ENCODE peak calls at places on chromosomes 5 and 9, in eight cellular contexts. One of them, this sample, is unnamed.

GRCh38 chr9:101443358-101443757 is 7.8 kb upstream of the ALDOB start:
- DNase-seq in chondrocyte: no peak
- DNase-seq in cardiac muscle cell: no peak
- DNase-seq in neural progenitor cell: no peak
- DNase-seq in heart left ventricle: peak
- DNase-seq in AG04449: no peak
- DNase-seq in nephron progenitor cell: no peak
- DNase-seq in dorsolateral prefrontal cortex: peak
- DNase-seq in this sample: peak

GRCh38 chr5:98292496-98292895 is 481.0 kb upstream of the RGMB start:
- DNase-seq in AG04449: no peak
- DNase-seq in cardiac muscle cell: no peak
- DNase-seq in chondrocyte: no peak
- DNase-seq in dorsolateral prefrontal cortex: no peak
- DNase-seq in nephron progenitor cell: no peak
- DNase-seq in heart left ventricle: no peak
- DNase-seq in neural progenitor cell: no peak
- DNase-seq in this sample: no peak

GRCh38 chr9:127877566-127877998 is at the start of gene AK1:
- DNase-seq in AG04449: no peak
- DNase-seq in chondrocyte: no peak
- DNase-seq in neural progenitor cell: peak
- DNase-seq in nephron progenitor cell: peak
- DNase-seq in dorsolateral prefrontal cortex: peak
- DNase-seq in heart left ventricle: peak
- DNase-seq in cardiac muscle cell: peak
- DNase-seq in this sample: peak

GRCh38 chr5:8843766-8844165 is 702.1 kb downstream of the SEMA5A start:
- DNase-seq in neural progenitor cell: peak
- DNase-seq in heart left ventricle: no peak
- DNase-seq in cardiac muscle cell: peak
- DNase-seq in chondrocyte: no peak
- DNase-seq in nephron progenitor cell: no peak
- DNase-seq in dorsolateral prefrontal cortex: peak
- DNase-seq in AG04449: no peak
- DNase-seq in this sample: peak

GRCh38 chr9:4214506-4214905 is 85.4 kb downstream of the GLIS3 start:
- DNase-seq in heart left ventricle: no peak
- DNase-seq in nephron progenitor cell: no peak
- DNase-seq in dorsolateral prefrontal cortex: no peak
- DNase-seq in chondrocyte: no peak
- DNase-seq in cardiac muscle cell: peak
- DNase-seq in AG04449: no peak
- DNase-seq in neural progenitor cell: no peak
- DNase-seq in this sample: no peak

GRCh38 chr5:16791036-16791705 is 144.9 kb downstream of the MYO10 start:
- DNase-seq in cardiac muscle cell: peak
- DNase-seq in chondrocyte: no peak
- DNase-seq in dorsolateral prefrontal cortex: peak
- DNase-seq in AG04449: no peak
- DNase-seq in heart left ventricle: no peak
- DNase-seq in neural progenitor cell: peak
- DNase-seq in nephron progenitor cell: peak
- DNase-seq in this sample: no peak

GRCh38 chr5:98709681-98710080 is 63.8 kb upstream of the RGMB start:
- DNase-seq in heart left ventricle: no peak
- DNase-seq in nephron progenitor cell: no peak
- DNase-seq in AG04449: no peak
- DNase-seq in chondrocyte: no peak
- DNase-seq in dorsolateral prefrontal cortex: no peak
- DNase-seq in neural progenitor cell: no peak
- DNase-seq in cardiac muscle cell: no peak
- DNase-seq in this sample: no peak

GRCh38 chr9:104961238-104961637 is 33.3 kb upstream of the ABCA1 start:
- DNase-seq in dorsolateral prefrontal cortex: no peak
- DNase-seq in heart left ventricle: no peak
- DNase-seq in AG04449: no peak
- DNase-seq in neural progenitor cell: no peak
- DNase-seq in cardiac muscle cell: peak
- DNase-seq in chondrocyte: no peak
- DNase-seq in nephron progenitor cell: peak
- DNase-seq in this sample: no peak

GRCh38 chr5:94777163-94777885 is 158.9 kb downstream of the SLF1 start:
- DNase-seq in cardiac muscle cell: no peak
- DNase-seq in dorsolateral prefrontal cortex: no peak
- DNase-seq in AG04449: no peak
- DNase-seq in heart left ventricle: no peak
- DNase-seq in neural progenitor cell: no peak
- DNase-seq in nephron progenitor cell: no peak
- DNase-seq in chondrocyte: no peak
- DNase-seq in this sample: no peak

GRCh38 chr5:164518741-164519080 is 1013.3 kb downstream of the MAT2B start:
- DNase-seq in dorsolateral prefrontal cortex: no peak
- DNase-seq in heart left ventricle: no peak
- DNase-seq in neural progenitor cell: no peak
- DNase-seq in chondrocyte: no peak
- DNase-seq in nephron progenitor cell: no peak
- DNase-seq in AG04449: no peak
- DNase-seq in cardiac muscle cell: no peak
- DNase-seq in this sample: no peak

GRCh38 chr9:120936011-120936763 is 9.6 kb upstream of the TRAF1 start:
- DNase-seq in neural progenitor cell: peak
- DNase-seq in nephron progenitor cell: peak
- DNase-seq in heart left ventricle: peak
- DNase-seq in AG04449: peak
- DNase-seq in dorsolateral prefrontal cortex: peak
- DNase-seq in chondrocyte: no peak
- DNase-seq in cardiac muscle cell: peak
- DNase-seq in this sample: peak

GRCh38 chr5:150406120-150407096 is 6.3 kb downstream of the CD74 start:
- DNase-seq in neural progenitor cell: no peak
- DNase-seq in nephron progenitor cell: no peak
- DNase-seq in AG04449: no peak
- DNase-seq in chondrocyte: no peak
- DNase-seq in heart left ventricle: no peak
- DNase-seq in dorsolateral prefrontal cortex: no peak
- DNase-seq in cardiac muscle cell: no peak
- DNase-seq in this sample: no peak

GRCh38 chr9:118651511-118651910 is 717.7 kb downstream of the BRINP1 start:
- DNase-seq in cardiac muscle cell: no peak
- DNase-seq in heart left ventricle: no peak
- DNase-seq in dorsolateral prefrontal cortex: no peak
- DNase-seq in AG04449: no peak
- DNase-seq in neural progenitor cell: no peak
- DNase-seq in chondrocyte: no peak
- DNase-seq in nephron progenitor cell: no peak
- DNase-seq in this sample: no peak

GRCh38 chr5:43208658-43209057 is 16.6 kb downstream of the NIM1K start:
- DNase-seq in chondrocyte: no peak
- DNase-seq in cardiac muscle cell: no peak
- DNase-seq in neural progenitor cell: no peak
- DNase-seq in dorsolateral prefrontal cortex: no peak
- DNase-seq in heart left ventricle: no peak
- DNase-seq in nephron progenitor cell: no peak
- DNase-seq in AG04449: no peak
- DNase-seq in this sample: no peak

GRCh38 chr9:116312221-116312620 is 158.6 kb downstream of the PAPPA start:
- DNase-seq in chondrocyte: no peak
- DNase-seq in cardiac muscle cell: no peak
- DNase-seq in heart left ventricle: no peak
- DNase-seq in nephron progenitor cell: no peak
- DNase-seq in neural progenitor cell: no peak
- DNase-seq in dorsolateral prefrontal cortex: no peak
- DNase-seq in AG04449: no peak
- DNase-seq in this sample: no peak

GRCh38 chr9:112387115-112387514 is 7.2 kb downstream of the HSDL2 start:
- DNase-seq in dorsolateral prefrontal cortex: no peak
- DNase-seq in cardiac muscle cell: no peak
- DNase-seq in chondrocyte: no peak
- DNase-seq in nephron progenitor cell: no peak
- DNase-seq in heart left ventricle: no peak
- DNase-seq in neural progenitor cell: no peak
- DNase-seq in AG04449: no peak
- DNase-seq in this sample: no peak

GRCh38 chr5:143434261-143435206 is 31.0 kb upstream of the NR3C1 start:
- DNase-seq in nephron progenitor cell: no peak
- DNase-seq in heart left ventricle: peak
- DNase-seq in dorsolateral prefrontal cortex: no peak
- DNase-seq in cardiac muscle cell: peak
- DNase-seq in neural progenitor cell: no peak
- DNase-seq in AG04449: no peak
- DNase-seq in chondrocyte: no peak
- DNase-seq in this sample: no peak

GRCh38 chr5:121138495-121138907 is 674.4 kb downstream of the PRR16 start:
- DNase-seq in heart left ventricle: no peak
- DNase-seq in AG04449: no peak
- DNase-seq in dorsolateral prefrontal cortex: no peak
- DNase-seq in nephron progenitor cell: no peak
- DNase-seq in chondrocyte: no peak
- DNase-seq in cardiac muscle cell: no peak
- DNase-seq in neural progenitor cell: no peak
- DNase-seq in this sample: no peak

GRCh38 chr5:164335837-164336236 is 830.4 kb downstream of the MAT2B start:
- DNase-seq in heart left ventricle: no peak
- DNase-seq in chondrocyte: no peak
- DNase-seq in nephron progenitor cell: no peak
- DNase-seq in neural progenitor cell: no peak
- DNase-seq in dorsolateral prefrontal cortex: no peak
- DNase-seq in AG04449: no peak
- DNase-seq in cardiac muscle cell: peak
- DNase-seq in this sample: no peak

GRCh38 chr5:141513021-141513626 is 24.2 kb downstream of the PCDHGC5 start:
- DNase-seq in chondrocyte: no peak
- DNase-seq in AG04449: no peak
- DNase-seq in dorsolateral prefrontal cortex: peak
- DNase-seq in cardiac muscle cell: peak
- DNase-seq in nephron progenitor cell: peak
- DNase-seq in heart left ventricle: peak
- DNase-seq in neural progenitor cell: peak
- DNase-seq in this sample: no peak

GRCh38 chr5:172453206-172453985 is 929 bp downstream of the SH3PXD2B start:
- DNase-seq in AG04449: no peak
- DNase-seq in nephron progenitor cell: peak
- DNase-seq in neural progenitor cell: peak
- DNase-seq in chondrocyte: no peak
- DNase-seq in heart left ventricle: no peak
- DNase-seq in cardiac muscle cell: peak
- DNase-seq in dorsolateral prefrontal cortex: no peak
- DNase-seq in this sample: no peak
- TF ChIP-seq CTCF in AG04449: peak
- TF ChIP-seq CTCF in nephron progenitor cell: peak
- TF ChIP-seq CTCF in neural progenitor cell: peak
- TF ChIP-seq CTCF in chondrocyte: peak
- TF ChIP-seq CTCF in heart left ventricle: no peak
- TF ChIP-seq CTCF in cardiac muscle cell: peak
- TF ChIP-seq CTCF in dorsolateral prefrontal cortex: no peak
- TF ChIP-seq CTCF in this sample: peak

DNA sequence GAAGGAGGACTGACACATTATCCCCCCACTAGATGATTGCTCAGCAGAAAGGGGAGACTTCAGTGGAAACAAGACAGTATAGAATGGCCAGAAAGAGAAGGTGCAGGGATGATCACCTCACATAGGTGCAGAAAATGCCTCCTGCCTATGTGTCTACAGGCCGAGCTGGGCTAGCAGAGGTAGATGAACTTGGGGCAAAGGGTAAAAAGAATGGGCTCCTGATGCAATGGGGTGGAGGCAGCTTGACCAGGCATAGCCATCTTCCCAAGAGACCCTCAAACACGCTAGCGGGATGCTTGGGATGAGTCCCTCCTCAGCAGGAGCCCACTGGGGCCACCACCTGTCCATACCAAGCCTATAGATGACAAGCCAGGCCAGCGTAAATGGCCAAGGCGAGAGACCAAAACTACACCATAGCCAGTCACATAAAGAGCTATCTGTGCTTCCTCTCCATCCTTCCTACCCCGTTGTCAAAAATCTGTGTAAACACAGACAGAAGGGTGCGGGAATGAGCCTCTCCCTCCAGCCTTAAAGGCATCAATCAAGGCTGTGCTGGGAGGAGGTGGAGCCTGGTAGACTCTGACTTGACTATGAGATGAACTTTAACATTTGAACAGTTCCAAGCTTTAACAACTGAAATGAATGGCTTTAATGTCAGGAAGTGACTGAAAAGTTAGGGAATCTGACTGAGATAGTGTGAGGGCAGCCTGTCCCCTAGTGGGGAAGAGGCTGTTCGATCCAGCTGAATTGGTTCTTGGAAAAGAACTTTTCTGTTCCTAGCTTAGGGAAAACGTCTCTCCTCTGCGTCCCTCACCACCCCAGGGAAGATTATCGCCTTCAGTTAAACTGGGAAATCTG is 10.4 kb downstream of the C9orf152 start:
- DNase-seq in neural progenitor cell: no peak
- DNase-seq in nephron progenitor cell: no peak
- DNase-seq in chondrocyte: no peak
- DNase-seq in cardiac muscle cell: peak
- DNase-seq in AG04449: no peak
- DNase-seq in dorsolateral prefrontal cortex: no peak
- DNase-seq in heart left ventricle: no peak
- DNase-seq in this sample: no peak
- TF ChIP-seq CTCF in neural progenitor cell: peak
- TF ChIP-seq CTCF in nephron progenitor cell: no peak
- TF ChIP-seq CTCF in chondrocyte: peak
- TF ChIP-seq CTCF in cardiac muscle cell: peak
- TF ChIP-seq CTCF in AG04449: peak
- TF ChIP-seq CTCF in dorsolateral prefrontal cortex: peak
- TF ChIP-seq CTCF in heart left ventricle: peak
- TF ChIP-seq CTCF in this sample: peak

DNA sequence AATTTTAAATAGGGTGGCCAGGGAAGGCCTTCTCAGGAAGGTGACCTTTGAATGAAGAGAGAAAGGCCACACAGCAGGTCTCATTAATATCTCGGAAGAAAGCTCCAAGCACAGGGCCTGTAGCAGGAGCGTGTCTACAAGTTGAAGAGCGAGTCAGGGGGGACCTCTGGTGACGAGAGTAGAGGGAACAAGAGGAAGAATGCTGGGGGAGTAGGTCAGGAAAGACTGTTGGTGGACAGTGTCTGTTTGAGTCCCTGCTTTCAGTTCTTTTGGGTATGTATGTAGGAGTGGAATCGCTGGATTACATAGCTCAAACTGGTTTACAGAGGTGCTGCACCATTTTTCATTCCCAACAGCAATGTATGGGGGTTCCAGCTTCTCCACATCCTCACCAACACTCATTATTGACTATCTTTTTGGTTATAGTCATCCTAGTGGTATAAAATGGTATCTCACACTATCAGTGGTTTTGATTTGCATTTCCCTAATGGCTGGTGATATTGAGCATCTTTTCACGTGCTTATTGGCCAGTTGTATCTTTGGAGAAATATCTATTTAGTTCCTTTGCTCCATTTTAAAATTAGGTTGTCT is 55.8 kb downstream of the NUP214 start:
- DNase-seq in chondrocyte: no peak
- DNase-seq in heart left ventricle: no peak
- DNase-seq in AG04449: no peak
- DNase-seq in neural progenitor cell: no peak
- DNase-seq in nephron progenitor cell: no peak
- DNase-seq in cardiac muscle cell: no peak
- DNase-seq in dorsolateral prefrontal cortex: no peak
- DNase-seq in this sample: no peak
- TF ChIP-seq CTCF in chondrocyte: peak
- TF ChIP-seq CTCF in heart left ventricle: peak
- TF ChIP-seq CTCF in AG04449: no peak
- TF ChIP-seq CTCF in neural progenitor cell: peak
- TF ChIP-seq CTCF in nephron progenitor cell: peak
- TF ChIP-seq CTCF in cardiac muscle cell: no peak
- TF ChIP-seq CTCF in dorsolateral prefrontal cortex: no peak
- TF ChIP-seq CTCF in this sample: no peak

GRCh38 chr9:36854034-36854433 is 180.0 kb downstream of the PAX5 start:
- DNase-seq in neural progenitor cell: no peak
- DNase-seq in cardiac muscle cell: no peak
- DNase-seq in heart left ventricle: no peak
- DNase-seq in AG04449: no peak
- DNase-seq in dorsolateral prefrontal cortex: no peak
- DNase-seq in chondrocyte: no peak
- DNase-seq in nephron progenitor cell: no peak
- DNase-seq in this sample: peak
- TF ChIP-seq CTCF in neural progenitor cell: no peak
- TF ChIP-seq CTCF in cardiac muscle cell: no peak
- TF ChIP-seq CTCF in heart left ventricle: no peak
- TF ChIP-seq CTCF in AG04449: no peak
- TF ChIP-seq CTCF in dorsolateral prefrontal cortex: no peak
- TF ChIP-seq CTCF in chondrocyte: no peak
- TF ChIP-seq CTCF in nephron progenitor cell: no peak
- TF ChIP-seq CTCF in this sample: no peak